ENCODE peak calls at places on chromosomes 11 and 22, in eight cellular contexts. One of them, this sample, is unnamed.

GRCh38 chr11:76408171-76408965 is 27.2 kb downstream of the GVQW3 start:
- DNase-seq in omental fat pad: no peak
- DNase-seq in activated naive CD8-positive, alpha-beta T cell treated with anti-CD3 and anti-CD28 coated beads, Interleukin-2, amount 50 U/mL, for 24 hours: no peak
- DNase-seq in NB4: no peak
- DNase-seq in CD8-positive, alpha-beta memory T cell: no peak
- DNase-seq in dermis blood vessel endothelial cell: no peak
- DNase-seq in neural crest cell: no peak
- DNase-seq in Calu3: no peak
- DNase-seq in this sample: peak

GRCh38 chr22:22787805-22788459 is 99.7 kb upstream of the IGLL5 start:
- DNase-seq in omental fat pad: peak
- DNase-seq in Calu3: peak
- DNase-seq in activated naive CD8-positive, alpha-beta T cell treated with anti-CD3 and anti-CD28 coated beads, Interleukin-2, amount 50 U/mL, for 24 hours: peak
- DNase-seq in NB4: peak
- DNase-seq in CD8-positive, alpha-beta memory T cell: peak
- DNase-seq in neural crest cell: peak
- DNase-seq in dermis blood vessel endothelial cell: peak
- DNase-seq in this sample: peak

GRCh38 chr11:76661306-76661751 is 9.2 kb downstream of the LRRC32 start:
- DNase-seq in neural crest cell: no peak
- DNase-seq in NB4: no peak
- DNase-seq in activated naive CD8-positive, alpha-beta T cell treated with anti-CD3 and anti-CD28 coated beads, Interleukin-2, amount 50 U/mL, for 24 hours: no peak
- DNase-seq in CD8-positive, alpha-beta memory T cell: no peak
- DNase-seq in Calu3: no peak
- DNase-seq in omental fat pad: no peak
- DNase-seq in dermis blood vessel endothelial cell: no peak
- DNase-seq in this sample: no peak

GRCh38 chr11:62925745-62926668 is 4.8 kb upstream of the CHRM1 start:
- DNase-seq in omental fat pad: no peak
- DNase-seq in NB4: no peak
- DNase-seq in activated naive CD8-positive, alpha-beta T cell treated with anti-CD3 and anti-CD28 coated beads, Interleukin-2, amount 50 U/mL, for 24 hours: no peak
- DNase-seq in neural crest cell: no peak
- DNase-seq in Calu3: no peak
- DNase-seq in CD8-positive, alpha-beta memory T cell: no peak
- DNase-seq in dermis blood vessel endothelial cell: no peak
- DNase-seq in this sample: no peak

GRCh38 chr22:30234786-30235470 is 11.6 kb downstream of the LIF start:
- DNase-seq in neural crest cell: no peak
- DNase-seq in activated naive CD8-positive, alpha-beta T cell treated with anti-CD3 and anti-CD28 coated beads, Interleukin-2, amount 50 U/mL, for 24 hours: no peak
- DNase-seq in omental fat pad: no peak
- DNase-seq in dermis blood vessel endothelial cell: no peak
- DNase-seq in Calu3: no peak
- DNase-seq in NB4: no peak
- DNase-seq in CD8-positive, alpha-beta memory T cell: no peak
- DNase-seq in this sample: no peak

GRCh38 chr11:68312780-68313573 is 586 bp downstream of the LRP5 start:
- DNase-seq in neural crest cell: no peak
- DNase-seq in Calu3: no peak
- DNase-seq in dermis blood vessel endothelial cell: peak
- DNase-seq in CD8-positive, alpha-beta memory T cell: no peak
- DNase-seq in omental fat pad: no peak
- DNase-seq in activated naive CD8-positive, alpha-beta T cell treated with anti-CD3 and anti-CD28 coated beads, Interleukin-2, amount 50 U/mL, for 24 hours: no peak
- DNase-seq in NB4: peak
- DNase-seq in this sample: no peak

GRCh38 chr22:19700790-19701419 is 13.4 kb upstream of the SEPTIN5 start:
- DNase-seq in dermis blood vessel endothelial cell: no peak
- DNase-seq in omental fat pad: no peak
- DNase-seq in CD8-positive, alpha-beta memory T cell: no peak
- DNase-seq in neural crest cell: no peak
- DNase-seq in Calu3: no peak
- DNase-seq in NB4: no peak
- DNase-seq in activated naive CD8-positive, alpha-beta T cell treated with anti-CD3 and anti-CD28 coated beads, Interleukin-2, amount 50 U/mL, for 24 hours: no peak
- DNase-seq in this sample: no peak

GRCh38 chr11:76637491-76638266 is 32.9 kb downstream of the LRRC32 start:
- DNase-seq in Calu3: no peak
- DNase-seq in CD8-positive, alpha-beta memory T cell: no peak
- DNase-seq in neural crest cell: no peak
- DNase-seq in omental fat pad: no peak
- DNase-seq in dermis blood vessel endothelial cell: peak
- DNase-seq in activated naive CD8-positive, alpha-beta T cell treated with anti-CD3 and anti-CD28 coated beads, Interleukin-2, amount 50 U/mL, for 24 hours: peak
- DNase-seq in NB4: peak
- DNase-seq in this sample: peak

GRCh38 chr22:39314251-39314971 is 5.0 kb downstream of the RPL3 start:
- DNase-seq in neural crest cell: no peak
- DNase-seq in NB4: no peak
- DNase-seq in omental fat pad: no peak
- DNase-seq in Calu3: no peak
- DNase-seq in dermis blood vessel endothelial cell: peak
- DNase-seq in activated naive CD8-positive, alpha-beta T cell treated with anti-CD3 and anti-CD28 coated beads, Interleukin-2, amount 50 U/mL, for 24 hours: no peak
- DNase-seq in CD8-positive, alpha-beta memory T cell: no peak
- DNase-seq in this sample: no peak

GRCh38 chr11:126485021-126485781 is 129.7 kb downstream of the ST3GAL4 start:
- DNase-seq in CD8-positive, alpha-beta memory T cell: no peak
- DNase-seq in NB4: no peak
- DNase-seq in omental fat pad: no peak
- DNase-seq in activated naive CD8-positive, alpha-beta T cell treated with anti-CD3 and anti-CD28 coated beads, Interleukin-2, amount 50 U/mL, for 24 hours: no peak
- DNase-seq in Calu3: no peak
- DNase-seq in neural crest cell: no peak
- DNase-seq in dermis blood vessel endothelial cell: peak
- DNase-seq in this sample: peak

GRCh38 chr22:37697540-37697835 is 640 bp downstream of the TRIOBP start:
- DNase-seq in neural crest cell: no peak
- DNase-seq in CD8-positive, alpha-beta memory T cell: no peak
- DNase-seq in Calu3: no peak
- DNase-seq in NB4: no peak
- DNase-seq in omental fat pad: no peak
- DNase-seq in activated naive CD8-positive, alpha-beta T cell treated with anti-CD3 and anti-CD28 coated beads, Interleukin-2, amount 50 U/mL, for 24 hours: no peak
- DNase-seq in dermis blood vessel endothelial cell: no peak
- DNase-seq in this sample: no peak

GRCh38 chr11:130068986-130069683 is 559 bp upstream of the APLP2 start:
- DNase-seq in NB4: no peak
- DNase-seq in CD8-positive, alpha-beta memory T cell: peak
- DNase-seq in neural crest cell: no peak
- DNase-seq in dermis blood vessel endothelial cell: peak
- DNase-seq in Calu3: peak
- DNase-seq in omental fat pad: no peak
- DNase-seq in activated naive CD8-positive, alpha-beta T cell treated with anti-CD3 and anti-CD28 coated beads, Interleukin-2, amount 50 U/mL, for 24 hours: peak
- DNase-seq in this sample: peak

GRCh38 chr11:110184974-110185597 is 91.9 kb downstream of the ZC3H12C start:
- DNase-seq in activated naive CD8-positive, alpha-beta T cell treated with anti-CD3 and anti-CD28 coated beads, Interleukin-2, amount 50 U/mL, for 24 hours: no peak
- DNase-seq in omental fat pad: no peak
- DNase-seq in CD8-positive, alpha-beta memory T cell: no peak
- DNase-seq in Calu3: no peak
- DNase-seq in dermis blood vessel endothelial cell: peak
- DNase-seq in NB4: no peak
- DNase-seq in neural crest cell: no peak
- DNase-seq in this sample: peak

GRCh38 chr11:67611704-67612587 is 5.2 kb downstream of the NDUFV1 start:
- DNase-seq in NB4: no peak
- DNase-seq in CD8-positive, alpha-beta memory T cell: no peak
- DNase-seq in dermis blood vessel endothelial cell: no peak
- DNase-seq in neural crest cell: no peak
- DNase-seq in omental fat pad: no peak
- DNase-seq in Calu3: no peak
- DNase-seq in activated naive CD8-positive, alpha-beta T cell treated with anti-CD3 and anti-CD28 coated beads, Interleukin-2, amount 50 U/mL, for 24 hours: no peak
- DNase-seq in this sample: no peak